ENCODE peak calls at places on chromosome 13, in ten cellular contexts. One of them, this sample, is unnamed.

GRCh38 chr13:44243198-44243852 is 130.3 kb upstream of the SERP2 start:
- DNase-seq in epithelial cell of esophagus: peak; percentile 92
- DNase-seq in HuH-7: peak; percentile 37
- DNase-seq in iris pigment epithelial cell: peak; percentile 55
- DNase-seq in PC-9: peak; percentile 88
- DNase-seq in colonic mucosa: no peak
- DNase-seq in uterus: peak; percentile 61
- DNase-seq in effector memory CD4-positive, alpha-beta T cell: no peak
- DNase-seq in mesenchymal stem cell: peak; percentile 88
- DNase-seq in astrocyte of the spinal cord: peak; percentile 92
- DNase-seq in this sample: no peak

GRCh38 chr13:23630349-23631093 is 60.3 kb downstream of the TNFRSF19 start:
- DNase-seq in epithelial cell of esophagus: no peak
- DNase-seq in HuH-7: no peak
- DNase-seq in iris pigment epithelial cell: peak; percentile 26
- DNase-seq in PC-9: no peak
- DNase-seq in colonic mucosa: no peak
- DNase-seq in uterus: no peak
- DNase-seq in effector memory CD4-positive, alpha-beta T cell: no peak
- DNase-seq in mesenchymal stem cell: no peak
- DNase-seq in astrocyte of the spinal cord: no peak
- DNase-seq in this sample: no peak

GRCh38 chr13:96431044-96431581 is 341.2 kb downstream of the HS6ST3 start:
- DNase-seq in epithelial cell of esophagus: no peak
- DNase-seq in HuH-7: no peak
- DNase-seq in iris pigment epithelial cell: no peak
- DNase-seq in PC-9: no peak
- DNase-seq in colonic mucosa: no peak
- DNase-seq in uterus: no peak
- DNase-seq in effector memory CD4-positive, alpha-beta T cell: no peak
- DNase-seq in mesenchymal stem cell: no peak
- DNase-seq in astrocyte of the spinal cord: no peak
- DNase-seq in this sample: no peak

GRCh38 chr13:46329624-46330023 is 57.4 kb downstream of the RUBCNL start:
- DNase-seq in epithelial cell of esophagus: no peak
- DNase-seq in HuH-7: no peak
- DNase-seq in iris pigment epithelial cell: no peak
- DNase-seq in PC-9: no peak
- DNase-seq in colonic mucosa: no peak
- DNase-seq in uterus: no peak
- DNase-seq in effector memory CD4-positive, alpha-beta T cell: no peak
- DNase-seq in mesenchymal stem cell: no peak
- DNase-seq in astrocyte of the spinal cord: no peak
- DNase-seq in this sample: no peak

GRCh38 chr13:27388236-27388635 is 36.2 kb upstream of the GTF3A start:
- DNase-seq in epithelial cell of esophagus: no peak
- DNase-seq in HuH-7: no peak
- DNase-seq in iris pigment epithelial cell: no peak
- DNase-seq in PC-9: no peak
- DNase-seq in colonic mucosa: no peak
- DNase-seq in uterus: no peak
- DNase-seq in effector memory CD4-positive, alpha-beta T cell: no peak
- DNase-seq in mesenchymal stem cell: no peak
- DNase-seq in astrocyte of the spinal cord: no peak
- DNase-seq in this sample: no peak

GRCh38 chr13:92390217-92390616 is 836.4 kb upstream of the GPC6 start:
- DNase-seq in epithelial cell of esophagus: no peak
- DNase-seq in HuH-7: peak; percentile 8
- DNase-seq in iris pigment epithelial cell: no peak
- DNase-seq in PC-9: no peak
- DNase-seq in colonic mucosa: no peak
- DNase-seq in uterus: no peak
- DNase-seq in effector memory CD4-positive, alpha-beta T cell: no peak
- DNase-seq in mesenchymal stem cell: peak; percentile 7
- DNase-seq in astrocyte of the spinal cord: no peak
- DNase-seq in this sample: no peak

GRCh38 chr13:113726961-113727411 is 32.0 kb upstream of the TMEM255B start:
- DNase-seq in epithelial cell of esophagus: peak; percentile 16
- DNase-seq in HuH-7: no peak
- DNase-seq in iris pigment epithelial cell: peak; percentile 53
- DNase-seq in PC-9: no peak
- DNase-seq in colonic mucosa: no peak
- DNase-seq in uterus: no peak
- DNase-seq in effector memory CD4-positive, alpha-beta T cell: no peak
- DNase-seq in mesenchymal stem cell: no peak
- DNase-seq in astrocyte of the spinal cord: peak; percentile 50
- DNase-seq in this sample: no peak

GRCh38 chr13:24306632-24307031 is 2.7 kb upstream of the C1QTNF9 start:
- DNase-seq in epithelial cell of esophagus: peak; percentile 12
- DNase-seq in HuH-7: no peak
- DNase-seq in iris pigment epithelial cell: peak; percentile 43
- DNase-seq in PC-9: peak; percentile 82
- DNase-seq in colonic mucosa: no peak
- DNase-seq in uterus: no peak
- DNase-seq in effector memory CD4-positive, alpha-beta T cell: no peak
- DNase-seq in mesenchymal stem cell: peak; percentile 31
- DNase-seq in astrocyte of the spinal cord: peak; percentile 12
- DNase-seq in this sample: no peak

GRCh38 chr13:41008349-41008980 is 10.7 kb downstream of the ELF1 start:
- DNase-seq in epithelial cell of esophagus: peak; percentile 88
- DNase-seq in HuH-7: no peak
- DNase-seq in iris pigment epithelial cell: peak; percentile 86
- DNase-seq in PC-9: peak; percentile 75
- DNase-seq in colonic mucosa: no peak
- DNase-seq in uterus: no peak
- DNase-seq in effector memory CD4-positive, alpha-beta T cell: no peak
- DNase-seq in mesenchymal stem cell: peak; percentile 78
- DNase-seq in astrocyte of the spinal cord: peak; percentile 72
- DNase-seq in this sample: no peak

GRCh38 chr13:101706651-101707050 is 254.2 kb downstream of the ITGBL1 start:
- DNase-seq in epithelial cell of esophagus: peak; percentile 92
- DNase-seq in HuH-7: no peak
- DNase-seq in iris pigment epithelial cell: peak; percentile 99
- DNase-seq in PC-9: no peak
- DNase-seq in colonic mucosa: no peak
- DNase-seq in uterus: no peak
- DNase-seq in effector memory CD4-positive, alpha-beta T cell: no peak
- DNase-seq in mesenchymal stem cell: peak; percentile 79
- DNase-seq in astrocyte of the spinal cord: peak; percentile 94
- DNase-seq in this sample: no peak

GRCh38 chr13:80047406-80047805 is 293.5 kb downstream of the SPRY2 start:
- DNase-seq in epithelial cell of esophagus: no peak
- DNase-seq in HuH-7: no peak
- DNase-seq in iris pigment epithelial cell: peak; percentile 75
- DNase-seq in PC-9: no peak
- DNase-seq in colonic mucosa: no peak
- DNase-seq in uterus: no peak
- DNase-seq in effector memory CD4-positive, alpha-beta T cell: no peak
- DNase-seq in mesenchymal stem cell: peak; percentile 62
- DNase-seq in astrocyte of the spinal cord: peak; percentile 90
- DNase-seq in this sample: no peak

GRCh38 chr13:75830842-75831241 is 194.7 kb downstream of the LMO7 start:
- DNase-seq in epithelial cell of esophagus: no peak
- DNase-seq in HuH-7: no peak
- DNase-seq in iris pigment epithelial cell: peak; percentile 63
- DNase-seq in PC-9: no peak
- DNase-seq in colonic mucosa: no peak
- DNase-seq in uterus: no peak
- DNase-seq in effector memory CD4-positive, alpha-beta T cell: no peak
- DNase-seq in mesenchymal stem cell: peak; percentile 46
- DNase-seq in astrocyte of the spinal cord: peak; percentile 79
- DNase-seq in this sample: no peak

GRCh38 chr13:107124129-107124718 is 556.3 kb upstream of the ARGLU1 start:
- DNase-seq in epithelial cell of esophagus: peak; percentile 19
- DNase-seq in HuH-7: no peak
- DNase-seq in iris pigment epithelial cell: peak; percentile 17
- DNase-seq in PC-9: peak; percentile 37
- DNase-seq in colonic mucosa: no peak
- DNase-seq in uterus: no peak
- DNase-seq in effector memory CD4-positive, alpha-beta T cell: no peak
- DNase-seq in mesenchymal stem cell: peak; percentile 18
- DNase-seq in astrocyte of the spinal cord: peak; percentile 39
- DNase-seq in this sample: no peak

This sample was measured in T follicular helper cell.